ENCODE peak calls at places on chromosomes 3 and 15, in nine cellular contexts. W, G, F, H, Q, S, A, Z and K are unnamed samples. For H3K4me1, the result is how much of the 10 kb centered on the place peaks cover.

GRCh38 chr3:72661115-72661457 is 187.2 kb downstream of the SHQ1 start:
- DNase-seq in W (peak), G (no peak), F (peak), H (peak), Q (peak), S (no peak), A (peak), Z (peak), K (no peak)

GRCh38 chr3:131899021-131899420 is 135.8 kb downstream of the CPNE4 start:
- DNase-seq in W (no peak), G (no peak), F (no peak), H (no peak), Q (no peak), S (peak), A (no peak), Z (no peak), K (no peak)

GRCh38 chr3:170534232-170534631 is 51.6 kb downstream of the SLC7A14 start:
- DNase-seq in W (no peak), G (no peak), F (no peak), H (no peak), Q (no peak), S (no peak), A (no peak), Z (no peak), K (no peak)

GRCh38 chr3:38039899-38040261 is 872 bp downstream of the DLEC1 start:
- DNase-seq in W (peak), G (no peak), F (peak), H (peak), Q (peak), S (peak), A (peak), Z (peak), K (peak)

GRCh38 chr3:56915969-56916586 is 114.3 kb upstream of the ARHGEF3 start:
- DNase-seq in W (no peak), G (no peak), F (no peak), H (no peak), Q (no peak), S (peak), A (no peak), Z (peak), K (peak)

GRCh38 chr3:111333642-111334041 is 208.4 kb upstream of the CD96 start:
- DNase-seq in W (no peak), G (no peak), F (no peak), H (peak), Q (no peak), S (no peak), A (no peak), Z (no peak), K (no peak)

GRCh38 chr15:77827860-77828259 is 195.1 kb upstream of the LINGO1 start:
- DNase-seq in W (no peak), G (no peak), F (no peak), H (no peak), Q (no peak), S (no peak), A (peak), Z (no peak), K (no peak)

GRCh38 chr3:187340572-187340971 is 27.6 kb upstream of the RTP4 start:
- DNase-seq in W (no peak), G (no peak), F (no peak), H (no peak), Q (no peak), S (no peak), A (no peak), Z (no peak), K (no peak)

GRCh38 chr3:166837535-166837934 is 542.6 kb downstream of the ZBBX start:
- DNase-seq in W (peak), G (peak), F (no peak), H (no peak), Q (no peak), S (peak), A (no peak), Z (no peak), K (peak)

GRCh38 chr15:25508369-25509002 is 69.7 kb upstream of the UBE3A start:
- DNase-seq in W (peak), G (peak), F (no peak), H (peak), Q (peak), S (peak), A (no peak), Z (no peak), K (no peak)

GRCh38 chr15:31397851-31398661 is 71.4 kb downstream of the KLF13 start:
- DNase-seq in W (peak), G (no peak), F (no peak), H (no peak), Q (no peak), S (no peak), A (no peak), Z (peak), K (peak)

GRCh38 chr3:139894638-139894989 is 40.4 kb upstream of the CLSTN2 start:
- DNase-seq in W (no peak), G (no peak), F (no peak), H (no peak), Q (no peak), S (no peak), A (no peak), Z (peak), K (no peak)

GRCh38 chr3:99647081-99647480 is 8.7 kb downstream of the COL8A1 start:
- DNase-seq in W (no peak), G (no peak), F (no peak), H (no peak), Q (peak), S (no peak), A (no peak), Z (no peak), K (no peak)

GRCh38 chr3:66809579-66809958 is 188.5 kb upstream of the KBTBD8 start:
- DNase-seq in W (no peak), G (peak), F (no peak), H (no peak), Q (no peak), S (no peak), A (no peak), Z (no peak), K (no peak)

GRCh38 chr3:13718437-13718836 is 161.4 kb downstream of the WNT7A start:
- DNase-seq in W (peak), G (peak), F (peak), H (no peak), Q (no peak), S (no peak), A (no peak), Z (no peak), K (peak)

GRCh38 chr15:73632670-73633058 is 525 bp downstream of the NPTN start:
- DNase-seq in W (no peak), G (no peak), F (no peak), H (no peak), Q (no peak), S (peak), A (no peak), Z (peak), K (no peak)

GRCh38 chr3:72448375-72448823 is 399.8 kb downstream of the SHQ1 start:
- DNase-seq in W (no peak), G (peak), F (no peak), H (no peak), Q (no peak), S (peak), A (no peak), Z (no peak), K (no peak)

GRCh38 chr15:75325922-75326321 is 9.9 kb upstream of the COMMD4 start:
- DNase-seq in W (no peak), G (no peak), F (no peak), H (no peak), Q (no peak), S (no peak), A (no peak), Z (no peak), K (no peak)
- TF ChIP-seq CTCF in W (no peak), G (no peak), F (no peak), H (no peak), Q (no peak), S (no peak), A (no peak), Z (no peak), K (no peak)

GRCh38 chr3:46938118-46938517 is 38.4 kb downstream of the CCDC12 start:
- DNase-seq in W (no peak), G (no peak), F (peak), H (no peak), Q (no peak), S (no peak), A (no peak), Z (no peak), K (no peak)

GRCh38 chr3:46942079-46942478 is 34.5 kb downstream of the CCDC12 start:
- DNase-seq in W (no peak), G (no peak), F (no peak), H (no peak), Q (no peak), S (no peak), A (no peak), Z (no peak), K (no peak)

GRCh38 chr3:46942481-46943236 is 33.9 kb downstream of the CCDC12 start:
- DNase-seq in W (no peak), G (no peak), F (no peak), H (no peak), Q (no peak), S (no peak), A (no peak), Z (no peak), K (no peak)

GRCh38 chr3:46936733-46937250 is 39.8 kb downstream of the CCDC12 start:
- DNase-seq in W (no peak), G (no peak), F (peak), H (no peak), Q (no peak), S (no peak), A (peak), Z (no peak), K (no peak)

GRCh38 chr3:46939578-46940405 is 36.8 kb downstream of the CCDC12 start:
- DNase-seq in W (no peak), G (no peak), F (no peak), H (no peak), Q (no peak), S (no peak), A (peak), Z (no peak), K (no peak)
- H3K4me1 ChIP-seq in W (half or more), G (half or more), F (under half), H (under half), Q (half or more), S (under half), A (half or more), Z (half or more), K (under half)

DNA sequence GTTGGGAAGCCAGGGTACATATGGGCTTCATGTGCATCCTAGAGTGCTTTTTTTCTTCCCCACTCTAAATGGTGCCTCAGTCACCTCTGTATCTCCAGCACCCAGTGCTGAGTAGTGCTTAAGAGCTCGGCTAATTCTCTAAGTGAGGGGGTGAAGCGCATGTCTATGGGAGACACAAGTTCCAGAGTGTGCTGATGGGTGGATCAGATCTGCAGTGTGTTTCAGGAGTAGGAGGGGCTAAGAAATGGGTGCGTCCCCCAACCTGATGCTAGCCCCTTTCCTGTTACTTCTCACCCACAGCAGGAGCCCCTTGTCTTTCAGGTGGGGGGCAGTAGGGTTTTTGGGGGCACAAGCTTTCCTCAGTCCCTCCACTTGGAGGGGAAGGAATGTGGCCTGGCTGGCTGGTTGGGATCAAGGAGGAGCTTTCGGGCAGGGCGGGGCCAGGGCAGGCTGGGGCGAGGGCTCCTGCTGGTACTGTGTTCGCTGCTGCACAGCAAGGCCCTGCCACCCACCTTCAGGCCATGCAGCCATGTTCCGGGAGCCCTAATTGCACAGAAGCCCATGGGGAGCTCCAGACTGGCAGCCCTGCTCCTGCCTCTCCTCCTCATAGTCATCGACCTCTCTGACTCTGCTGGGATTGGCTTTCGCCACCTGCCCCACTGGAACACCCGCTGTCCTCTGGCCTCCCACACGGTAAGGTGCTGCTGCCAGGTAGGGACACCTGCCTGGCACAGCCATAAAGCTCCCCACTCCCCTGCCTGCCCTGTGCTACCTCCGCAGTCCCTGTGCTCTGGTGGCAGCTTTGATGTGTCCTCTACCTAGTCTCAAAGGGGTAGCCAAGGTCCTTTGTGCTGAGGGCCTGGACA is at the start of gene IL17RE:
- DNase-seq in W (no peak), G (peak), F (peak), H (no peak), Q (no peak), S (peak), A (no peak), Z (no peak), K (peak)
- H3K4me3 ChIP-seq in W (no peak), G (peak), F (peak), H (peak), Q (no peak), S (no peak), A (peak), Z (peak), K (no peak)

GRCh38 chr3:52834871-52835501 is at the start of gene MUSTN1:
- DNase-seq in W (peak), G (peak), F (no peak), H (peak), Q (peak), S (peak), A (peak), Z (peak), K (peak)
- TF ChIP-seq CTCF in W (no peak), G (no peak), F (no peak), H (no peak), Q (no peak), S (no peak), A (no peak), Z (no peak), K (no peak)

GRCh38 chr3:53252105-53252946 is 3.5 kb downstream of the TKT start:
- DNase-seq in W (no peak), G (no peak), F (no peak), H (peak), Q (peak), S (no peak), A (no peak), Z (no peak), K (no peak)
- H3K4me1 ChIP-seq in W (under half), G (half or more), F (under half), H (under half), Q (under half), S (under half), A (under half), Z (half or more), K (under half)